ENCODE peak calls at places on chromosomes 3 and 15, in eight cellular contexts. One of them, this sample, is unnamed.

GRCh38 chr15:96887730-96888129 is 557.2 kb downstream of the NR2F2 start:
- DNase-seq in ovary: no peak
- DNase-seq in body of pancreas: no peak
- DNase-seq in stomach: no peak
- DNase-seq in suprapubic skin: no peak
- DNase-seq in spleen: no peak
- DNase-seq in IMR-90: no peak
- DNase-seq in heart left ventricle: no peak
- DNase-seq in this sample: no peak

GRCh38 chr3:188236241-188236640 is 82.3 kb downstream of the LPP start:
- DNase-seq in heart left ventricle: no peak
- DNase-seq in IMR-90: no peak
- DNase-seq in stomach: no peak
- DNase-seq in spleen: no peak
- DNase-seq in body of pancreas: no peak
- DNase-seq in ovary: no peak
- DNase-seq in suprapubic skin: no peak
- DNase-seq in this sample: no peak

GRCh38 chr15:98881526-98882517 is 125.8 kb downstream of the PGPEP1L start:
- DNase-seq in ovary: no peak
- DNase-seq in stomach: no peak
- DNase-seq in suprapubic skin: no peak
- DNase-seq in IMR-90: peak
- DNase-seq in spleen: no peak
- DNase-seq in heart left ventricle: no peak
- DNase-seq in body of pancreas: no peak
- DNase-seq in this sample: no peak

GRCh38 chr3:46970391-46971091 is 6.0 kb downstream of the CCDC12 start:
- DNase-seq in stomach: peak
- DNase-seq in IMR-90: no peak
- DNase-seq in body of pancreas: peak
- DNase-seq in heart left ventricle: peak
- DNase-seq in suprapubic skin: peak
- DNase-seq in spleen: peak
- DNase-seq in ovary: no peak
- DNase-seq in this sample: no peak

GRCh38 chr3:131730581-131730980 is 227.8 kb upstream of the MRPL3 start:
- DNase-seq in ovary: no peak
- DNase-seq in suprapubic skin: no peak
- DNase-seq in stomach: no peak
- DNase-seq in spleen: no peak
- DNase-seq in body of pancreas: no peak
- DNase-seq in heart left ventricle: no peak
- DNase-seq in IMR-90: no peak
- DNase-seq in this sample: no peak

GRCh38 chr3:125003369-125003853 is 52.4 kb downstream of the HEG1 start:
- DNase-seq in suprapubic skin: no peak
- DNase-seq in spleen: no peak
- DNase-seq in stomach: no peak
- DNase-seq in body of pancreas: peak
- DNase-seq in ovary: peak
- DNase-seq in IMR-90: peak
- DNase-seq in heart left ventricle: peak
- DNase-seq in this sample: peak

GRCh38 chr3:139248593-139249255 is 95.1 kb upstream of the MRPS22 start:
- DNase-seq in heart left ventricle: no peak
- DNase-seq in body of pancreas: no peak
- DNase-seq in spleen: no peak
- DNase-seq in suprapubic skin: no peak
- DNase-seq in IMR-90: no peak
- DNase-seq in stomach: no peak
- DNase-seq in ovary: no peak
- DNase-seq in this sample: no peak

GRCh38 chr3:69819283-69819682 is 80.0 kb downstream of the MITF start:
- DNase-seq in spleen: no peak
- DNase-seq in ovary: no peak
- DNase-seq in body of pancreas: no peak
- DNase-seq in IMR-90: no peak
- DNase-seq in heart left ventricle: peak
- DNase-seq in stomach: no peak
- DNase-seq in suprapubic skin: no peak
- DNase-seq in this sample: peak

GRCh38 chr3:50155891-50156290 is 767 bp downstream of the SEMA3F start:
- DNase-seq in heart left ventricle: no peak
- DNase-seq in spleen: no peak
- DNase-seq in stomach: no peak
- DNase-seq in suprapubic skin: no peak
- DNase-seq in body of pancreas: no peak
- DNase-seq in ovary: no peak
- DNase-seq in IMR-90: no peak
- DNase-seq in this sample: no peak

GRCh38 chr3:50154476-50154839 is 666 bp upstream of the SEMA3F start:
- DNase-seq in heart left ventricle: no peak
- DNase-seq in stomach: no peak
- DNase-seq in IMR-90: no peak
- DNase-seq in suprapubic skin: no peak
- DNase-seq in spleen: no peak
- DNase-seq in body of pancreas: no peak
- DNase-seq in ovary: peak
- DNase-seq in this sample: no peak

GRCh38 chr3:50155491-50155878 is 361 bp downstream of the SEMA3F start:
- DNase-seq in stomach: no peak
- DNase-seq in heart left ventricle: no peak
- DNase-seq in suprapubic skin: no peak
- DNase-seq in spleen: no peak
- DNase-seq in body of pancreas: no peak
- DNase-seq in ovary: no peak
- DNase-seq in IMR-90: no peak
- DNase-seq in this sample: no peak

GRCh38 chr3:50153782-50154475 is 1.2 kb upstream of the SEMA3F start:
- DNase-seq in heart left ventricle: no peak
- DNase-seq in stomach: no peak
- DNase-seq in IMR-90: no peak
- DNase-seq in spleen: no peak
- DNase-seq in body of pancreas: no peak
- DNase-seq in suprapubic skin: no peak
- DNase-seq in ovary: no peak
- DNase-seq in this sample: no peak

DNA sequence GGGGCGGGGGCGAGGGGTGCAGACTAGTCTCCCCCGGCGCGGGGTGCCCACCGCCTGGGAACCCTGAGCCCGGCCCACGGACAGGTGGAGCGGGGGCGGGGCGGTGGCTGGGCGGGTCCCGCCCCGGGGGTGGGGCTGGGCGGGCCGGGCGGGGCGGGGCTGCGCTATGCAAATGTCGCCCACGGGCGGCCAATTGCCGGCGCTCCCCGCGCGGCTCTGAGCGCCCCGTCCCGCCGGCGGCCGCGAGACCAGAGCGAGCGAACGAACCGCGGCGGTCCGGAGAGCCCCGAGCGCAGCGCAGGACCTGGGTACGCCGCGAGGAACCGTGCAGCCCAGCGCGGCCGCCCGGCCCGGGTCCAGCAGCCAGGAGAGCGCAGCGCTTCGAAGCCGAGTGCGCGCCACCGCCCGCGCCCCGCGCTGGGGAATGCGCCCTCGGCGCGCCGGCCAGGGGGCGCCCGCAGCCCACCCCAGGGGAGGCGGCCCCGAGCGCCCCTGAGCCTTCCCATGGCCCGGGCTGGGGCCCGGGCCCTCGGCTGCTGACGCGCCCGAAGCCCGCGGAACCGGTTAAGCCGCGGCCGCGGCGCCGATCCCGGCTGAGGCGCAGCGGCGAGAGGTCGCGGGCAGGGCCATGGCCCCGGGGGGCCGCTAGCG is at the start of gene SEMA3F:
- DNase-seq in ovary: peak
- DNase-seq in body of pancreas: peak
- DNase-seq in heart left ventricle: peak
- DNase-seq in IMR-90: peak
- DNase-seq in spleen: peak
- DNase-seq in suprapubic skin: no peak
- DNase-seq in stomach: peak
- DNase-seq in this sample: peak
- TF ChIP-seq CTCF in ovary: no peak
- TF ChIP-seq CTCF in body of pancreas: no peak
- TF ChIP-seq CTCF in heart left ventricle: no peak
- TF ChIP-seq CTCF in IMR-90: peak
- TF ChIP-seq CTCF in spleen: no peak
- TF ChIP-seq CTCF in suprapubic skin: no peak
- TF ChIP-seq CTCF in stomach: no peak
- TF ChIP-seq CTCF in this sample: no peak

DNA sequence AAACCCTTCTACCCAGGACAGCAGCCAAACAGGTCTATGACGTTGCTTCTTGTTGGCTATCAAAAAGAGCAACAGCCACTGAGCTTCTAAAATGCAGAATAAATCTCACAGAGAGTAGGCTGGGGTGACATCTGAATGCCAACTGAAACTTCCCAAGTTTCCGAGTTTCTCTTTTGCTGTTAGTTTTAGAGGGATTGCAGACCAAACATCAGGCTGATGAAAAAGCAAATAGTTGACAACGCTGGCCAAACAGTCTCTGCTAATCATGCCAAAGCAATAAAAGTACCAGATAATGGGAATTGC is 670 bp upstream of the CBLB start:
- DNase-seq in spleen: no peak
- DNase-seq in body of pancreas: no peak
- DNase-seq in heart left ventricle: no peak
- DNase-seq in suprapubic skin: no peak
- DNase-seq in ovary: no peak
- DNase-seq in stomach: no peak
- DNase-seq in IMR-90: no peak
- DNase-seq in this sample: no peak
- TF ChIP-seq POLR2A in spleen: no peak
- TF ChIP-seq POLR2A in body of pancreas: peak
- TF ChIP-seq POLR2A in heart left ventricle: no peak
- TF ChIP-seq POLR2A in suprapubic skin: peak
- TF ChIP-seq POLR2A in ovary: no peak
- TF ChIP-seq POLR2A in stomach: no peak
- TF ChIP-seq POLR2A in IMR-90: no peak
- TF ChIP-seq POLR2A in this sample: no peak

GRCh38 chr15:78070049-78070698 is 7.3 kb downstream of the TBC1D2B start:
- DNase-seq in ovary: no peak
- DNase-seq in stomach: no peak
- DNase-seq in suprapubic skin: peak
- DNase-seq in IMR-90: no peak
- DNase-seq in body of pancreas: no peak
- DNase-seq in heart left ventricle: peak
- DNase-seq in spleen: peak
- DNase-seq in this sample: peak

GRCh38 chr15:78069630-78070029 is 7.9 kb downstream of the TBC1D2B start:
- DNase-seq in IMR-90: no peak
- DNase-seq in suprapubic skin: no peak
- DNase-seq in spleen: no peak
- DNase-seq in body of pancreas: no peak
- DNase-seq in stomach: no peak
- DNase-seq in ovary: no peak
- DNase-seq in heart left ventricle: no peak
- DNase-seq in this sample: no peak

GRCh38 chr15:78071378-78071777 is 6.1 kb downstream of the TBC1D2B start:
- DNase-seq in body of pancreas: no peak
- DNase-seq in stomach: no peak
- DNase-seq in IMR-90: no peak
- DNase-seq in ovary: no peak
- DNase-seq in heart left ventricle: no peak
- DNase-seq in spleen: no peak
- DNase-seq in suprapubic skin: no peak
- DNase-seq in this sample: no peak

GRCh38 chr15:78073026-78073425 is 4.5 kb downstream of the TBC1D2B start:
- DNase-seq in body of pancreas: no peak
- DNase-seq in stomach: no peak
- DNase-seq in ovary: no peak
- DNase-seq in heart left ventricle: no peak
- DNase-seq in IMR-90: no peak
- DNase-seq in spleen: no peak
- DNase-seq in suprapubic skin: no peak
- DNase-seq in this sample: no peak

DNA sequence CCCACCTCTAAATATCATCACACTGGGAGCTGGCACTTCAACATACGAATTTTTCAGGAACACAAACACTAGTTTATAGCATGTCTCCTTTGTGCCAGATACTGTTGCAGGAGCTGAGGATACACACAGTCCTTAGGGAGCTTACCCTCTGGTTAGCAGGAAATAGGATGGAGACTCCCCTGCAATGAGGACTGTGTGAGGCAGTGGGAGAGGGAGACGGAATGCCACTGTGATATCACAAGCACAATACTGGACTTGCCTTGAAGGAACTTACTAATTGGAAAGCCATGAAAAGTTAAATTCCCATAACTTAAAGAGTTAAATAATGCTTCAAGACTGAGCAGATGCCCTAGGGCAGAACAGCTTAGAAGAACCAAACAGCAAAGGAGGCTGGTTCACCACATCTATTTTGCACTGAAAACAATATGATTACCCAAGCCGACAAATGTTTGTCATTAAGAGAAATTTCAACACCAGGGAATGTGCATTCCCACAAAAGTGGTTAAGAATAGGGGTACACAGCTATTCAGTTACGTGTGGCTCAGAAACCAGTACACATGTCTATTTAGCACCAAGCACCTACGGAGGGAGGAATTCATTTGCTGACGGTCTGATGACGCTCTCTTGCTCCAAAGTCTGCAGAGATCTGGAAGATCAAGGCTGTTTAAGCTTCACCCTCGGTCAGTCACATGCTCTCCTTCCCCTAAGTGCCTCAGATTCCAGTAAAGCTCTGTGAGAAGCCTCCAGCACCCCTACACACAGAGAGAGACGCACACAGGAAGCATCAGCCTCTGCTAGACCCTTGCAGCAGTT is 5.2 kb downstream of the TBC1D2B start:
- DNase-seq in body of pancreas: peak
- DNase-seq in IMR-90: peak
- DNase-seq in spleen: no peak
- DNase-seq in heart left ventricle: peak
- DNase-seq in suprapubic skin: peak
- DNase-seq in ovary: no peak
- DNase-seq in stomach: no peak
- DNase-seq in this sample: peak
- TF ChIP-seq CTCF in body of pancreas: no peak
- TF ChIP-seq CTCF in IMR-90: no peak
- TF ChIP-seq CTCF in spleen: no peak
- TF ChIP-seq CTCF in heart left ventricle: no peak
- TF ChIP-seq CTCF in suprapubic skin: no peak
- TF ChIP-seq CTCF in ovary: no peak
- TF ChIP-seq CTCF in stomach: no peak
- TF ChIP-seq CTCF in this sample: no peak

GRCh38 chr3:195911946-195912270 is 3.6 kb upstream of the TNK2 start:
- DNase-seq in spleen: peak
- DNase-seq in heart left ventricle: no peak
- DNase-seq in stomach: no peak
- DNase-seq in body of pancreas: no peak
- DNase-seq in IMR-90: no peak
- DNase-seq in suprapubic skin: peak
- DNase-seq in ovary: no peak
- DNase-seq in this sample: peak

GRCh38 chr3:195909645-195910498 is 1.5 kb upstream of the TNK2 start:
- DNase-seq in spleen: peak
- DNase-seq in heart left ventricle: peak
- DNase-seq in IMR-90: peak
- DNase-seq in ovary: peak
- DNase-seq in stomach: peak
- DNase-seq in suprapubic skin: peak
- DNase-seq in body of pancreas: peak
- DNase-seq in this sample: peak

GRCh38 chr3:195910499-195910845 is 2.1 kb upstream of the TNK2 start:
- DNase-seq in suprapubic skin: peak
- DNase-seq in IMR-90: no peak
- DNase-seq in stomach: no peak
- DNase-seq in ovary: no peak
- DNase-seq in heart left ventricle: no peak
- DNase-seq in body of pancreas: no peak
- DNase-seq in spleen: peak
- DNase-seq in this sample: peak

GRCh38 chr3:195909294-195909644 is 918 bp upstream of the TNK2 start:
- DNase-seq in spleen: no peak
- DNase-seq in IMR-90: peak
- DNase-seq in suprapubic skin: peak
- DNase-seq in heart left ventricle: no peak
- DNase-seq in stomach: no peak
- DNase-seq in body of pancreas: no peak
- DNase-seq in ovary: no peak
- DNase-seq in this sample: no peak

GRCh38 chr3:195911041-195911945 is 2.9 kb upstream of the TNK2 start:
- DNase-seq in spleen: peak
- DNase-seq in ovary: no peak
- DNase-seq in heart left ventricle: no peak
- DNase-seq in stomach: no peak
- DNase-seq in IMR-90: no peak
- DNase-seq in body of pancreas: no peak
- DNase-seq in suprapubic skin: peak
- DNase-seq in this sample: peak
- TF ChIP-seq POLR2A in spleen: no peak
- TF ChIP-seq POLR2A in ovary: no peak
- TF ChIP-seq POLR2A in heart left ventricle: no peak
- TF ChIP-seq POLR2A in stomach: no peak
- TF ChIP-seq POLR2A in IMR-90: no peak
- TF ChIP-seq POLR2A in body of pancreas: no peak
- TF ChIP-seq POLR2A in suprapubic skin: no peak
- TF ChIP-seq POLR2A in this sample: no peak

This sample was measured in sigmoid colon.